ENCODE peak calls at places on chromosomes 11 and 22, in six cellular contexts. E, G, Z, C, L and T are unnamed samples.

GRCh38 chr22:45775569-45776312 is 104.1 kb downstream of the ATXN10 start:
- DNase-seq in Z (no peak), L (no peak), C (no peak), E (no peak), G (no peak), T (no peak)

GRCh38 chr22:50200333-50201190 is at the start of gene SELENOO:
- DNase-seq in L (peak), C (peak), E (peak), Z (peak), G (peak), T (peak)

GRCh38 chr22:44340271-44341239 is 27.8 kb upstream of the SHISAL1 start:
- DNase-seq in E (no peak), C (no peak), G (peak), Z (no peak), L (no peak), T (no peak)

GRCh38 chr22:36182056-36182455 is 19.6 kb downstream of the APOL4 start:
- DNase-seq in L (no peak), G (no peak), Z (no peak), C (no peak), E (no peak), T (no peak)

GRCh38 chr22:33116846-33117547 is 58.8 kb upstream of the SYN3 start:
- DNase-seq in E (no peak), Z (no peak), L (no peak), G (no peak), C (no peak), T (no peak)

GRCh38 chr11:134150195-134150903 is 73.4 kb downstream of the NCAPD3 start:
- DNase-seq in Z (peak), L (no peak), E (no peak), C (no peak), G (peak), T (no peak)

GRCh38 chr11:3958301-3958700 is 102.8 kb downstream of the STIM1 start:
- DNase-seq in C (no peak), Z (no peak), L (no peak), G (no peak), E (no peak), T (no peak)

GRCh38 chr11:131242616-131243015 is 127.8 kb upstream of the NTM start:
- DNase-seq in E (no peak), C (no peak), G (no peak), L (no peak), Z (no peak), T (no peak)

GRCh38 chr22:44999231-44999630 is 10.6 kb downstream of the PHF21B start:
- DNase-seq in C (no peak), L (no peak), Z (no peak), E (no peak), G (no peak), T (no peak)

GRCh38 chr22:26172389-26172990 is 3.2 kb downstream of the SEZ6L start:
- DNase-seq in C (no peak), E (no peak), L (peak), Z (peak), G (peak), T (no peak)

GRCh38 chr11:48116843-48117242 is 99.8 kb upstream of the OR4B1 start:
- DNase-seq in G (no peak), L (peak), C (no peak), E (no peak), Z (no peak), T (no peak)

GRCh38 chr11:67615455-67616430 is 9.0 kb downstream of the NDUFV1 start:
- DNase-seq in Z (no peak), C (no peak), E (peak), G (no peak), L (peak), T (no peak)

GRCh38 chr11:127531167-127531566 is 530.6 kb upstream of the KIRREL3 start:
- DNase-seq in C (no peak), L (no peak), Z (no peak), E (no peak), G (no peak), T (no peak)

GRCh38 chr11:8722809-8723208 is 40.2 kb downstream of the RPL27A start:
- DNase-seq in C (no peak), L (no peak), G (no peak), E (no peak), Z (no peak), T (no peak)

GRCh38 chr11:64916040-64916847 is 765 bp downstream of the ATG2A start:
- DNase-seq in E (no peak), C (no peak), Z (no peak), G (peak), L (peak), T (peak)

GRCh38 chr11:7575841-7576451 is 62.1 kb downstream of the PPFIBP2 start:
- DNase-seq in C (no peak), E (no peak), L (no peak), G (peak), Z (peak), T (no peak)

GRCh38 chr11:68968306-68969255 is 12.2 kb downstream of the MRGPRD start:
- DNase-seq in E (no peak), L (no peak), G (no peak), Z (no peak), C (no peak), T (no peak)